ENCODE peak calls at places on chromosomes 5 and 9, in eight cellular contexts. R is activated CD8-positive, alpha-beta memory T cell treated with anti-CD3 and anti-CD28 coated beads for 48 hours; O is cardiac fibroblast; G is thoracic aorta; E is Caki2; N is activated CD4-positive, alpha-beta T cell treated with anti-CD3 and anti-CD28 coated beads, Interleukin-2, amount 50 U/mL, for 1 hour; J is activated T-cell treated with anti-CD3 and anti-CD28 coated beads, Interleukin-2, amount 50 U/mL, for 1 hour; Q is IMR-90. K is an unnamed sample.

GRCh38 chr5:145797336-145797735 is 37.8 kb downstream of the PRELID2 start:
- DNase-seq in G (no peak), E (no peak), Q (peak), N (no peak), R (no peak), J (no peak), O (peak), K (no peak)

GRCh38 chr5:3615829-3616228 is 20.2 kb downstream of the IRX1 start:
- DNase-seq in R (no peak), N (no peak), O (no peak), J (no peak), E (no peak), G (no peak), Q (no peak), K (no peak)

GRCh38 chr5:112415552-112415951 is 3.5 kb downstream of the EPB41L4A start:
- DNase-seq in E (no peak), N (no peak), G (no peak), R (no peak), J (no peak), O (no peak), Q (no peak), K (no peak)

GRCh38 chr5:14208071-14209021 is 65.2 kb downstream of the TRIO start:
- DNase-seq in G (no peak), O (peak), E (peak), Q (peak), J (no peak), N (no peak), R (no peak), K (no peak)

GRCh38 chr9:127832248-127832647 is 22.2 kb downstream of the ENG start:
- DNase-seq in R (no peak), G (no peak), Q (no peak), E (no peak), J (no peak), O (no peak), N (no peak), K (no peak)

GRCh38 chr5:74382115-74382514 is 258.4 kb downstream of the ENC1 start:
- DNase-seq in Q (no peak), E (no peak), J (no peak), O (no peak), N (no peak), R (no peak), G (no peak), K (no peak)

GRCh38 chr9:124257865-124258764 is at the start of gene NEK6:
- DNase-seq in G (no peak), J (peak), Q (peak), O (peak), R (no peak), N (peak), E (peak), K (no peak)

GRCh38 chr9:69535296-69535832 is 136.8 kb downstream of the APBA1 start:
- DNase-seq in J (no peak), G (no peak), E (peak), R (no peak), O (peak), Q (peak), N (no peak), K (no peak)

GRCh38 chr9:35162605-35163315 is 951 bp downstream of the UNC13B start:
- DNase-seq in Q (no peak), N (no peak), O (peak), E (no peak), J (no peak), R (no peak), G (no peak), K (no peak)

GRCh38 chr5:126628102-126628501 is 27.4 kb downstream of the PHAX start:
- DNase-seq in N (no peak), J (no peak), E (no peak), O (no peak), Q (no peak), G (no peak), R (no peak), K (no peak)

GRCh38 chr5:35213608-35214007 is 16.7 kb downstream of the PRLR start:
- DNase-seq in R (no peak), J (no peak), E (no peak), G (no peak), Q (no peak), O (no peak), N (no peak), K (no peak)

GRCh38 chr9:115015018-115015635 is 84.7 kb upstream of the TNFSF8 start:
- DNase-seq in Q (peak), E (peak), N (no peak), G (no peak), R (no peak), O (peak), J (no peak), K (no peak)

GRCh38 chr5:174951151-174951780 is 226.9 kb downstream of the MSX2 start:
- DNase-seq in O (peak), Q (peak), R (no peak), G (no peak), N (peak), E (peak), J (peak), K (peak)

GRCh38 chr9:15353892-15354291 is 46.9 kb upstream of the TTC39B start:
- DNase-seq in G (no peak), N (no peak), Q (no peak), E (no peak), O (no peak), R (no peak), J (no peak), K (no peak)

GRCh38 chr9:81594415-81594814 is 94.9 kb downstream of the TLE1 start:
- DNase-seq in G (no peak), O (no peak), J (no peak), R (no peak), Q (no peak), N (no peak), E (no peak), K (no peak)

GRCh38 chr9:97895695-97896332 is 26.5 kb downstream of the TRMO start:
- DNase-seq in Q (peak), R (no peak), G (no peak), J (no peak), E (peak), O (peak), N (no peak), K (no peak)

GRCh38 chr9:93649610-93650261 is 73.4 kb downstream of the PHF2 start:
- DNase-seq in G (no peak), R (no peak), O (no peak), Q (peak), E (no peak), N (no peak), J (peak), K (no peak)

GRCh38 chr5:13632676-13633075 is 311.8 kb downstream of the DNAH5 start:
- DNase-seq in J (no peak), G (no peak), R (no peak), E (no peak), Q (peak), O (no peak), N (no peak), K (no peak)

GRCh38 chr9:93001036-93001435 is 53.7 kb downstream of the FGD3 start:
- DNase-seq in N (no peak), O (no peak), E (no peak), G (no peak), Q (no peak), J (no peak), R (no peak), K (no peak)

GRCh38 chr5:37249820-37250175 is 622 bp upstream of the CPLANE1 start:
- DNase-seq in R (no peak), N (no peak), J (no peak), Q (no peak), E (no peak), O (no peak), G (no peak), K (no peak)

GRCh38 chr9:37972346-37972745 is 68.4 kb upstream of the SLC25A51 start:
- DNase-seq in Q (peak), G (no peak), E (no peak), O (no peak), N (no peak), J (no peak), R (no peak), K (no peak)

GRCh38 chr9:121298689-121299112 is 30.7 kb downstream of the GSN start:
- DNase-seq in O (peak), R (no peak), Q (no peak), N (no peak), E (no peak), J (no peak), G (no peak), K (no peak)

GRCh38 chr5:147037517-147038205 is 159.1 kb upstream of the PPP2R2B start:
- DNase-seq in R (no peak), G (no peak), E (peak), Q (peak), O (peak), N (no peak), J (no peak), K (no peak)

GRCh38 chr9:124281934-124282351 is 24.2 kb downstream of the NEK6 start:
- DNase-seq in N (no peak), G (no peak), J (no peak), E (peak), Q (no peak), R (no peak), O (no peak), K (no peak)

GRCh38 chr5:54135042-54135441 is 175.3 kb downstream of the ARL15 start:
- DNase-seq in O (peak), E (no peak), R (no peak), Q (peak), G (no peak), J (no peak), N (no peak), K (no peak)

GRCh38 chr5:65037845-65038815 is 269.4 kb downstream of the CWC27 start:
- DNase-seq in O (peak), E (peak), R (no peak), G (no peak), N (no peak), Q (no peak), J (peak), K (peak)

K was measured in NCI-H1930.